ENCODE peak calls at places on chromosomes 7 and 10, in seven cellular contexts. S is EH, F is fibroblast of the aortic adventitia, N is retina, B is SW 1271, V is NCI-H345, R is H1. W is an unnamed sample.

GRCh38 chr10:120422459-120422858 is 34.6 kb upstream of the PLPP4 start:
- DNase-seq in V (no peak), S (peak), B (no peak), N (no peak), F (peak), R (peak), W (no peak)

GRCh38 chr7:54563329-54563916 is 21.2 kb downstream of the VSTM2A start:
- DNase-seq in V (peak), S (no peak), R (no peak), N (peak), B (no peak), F (no peak), W (no peak)

GRCh38 chr10:71239946-71240795 is 27.8 kb downstream of the UNC5B start:
- DNase-seq in F (no peak), R (no peak), B (no peak), V (no peak), N (no peak), S (peak), W (peak)

GRCh38 chr7:90232440-90232839 is 12.5 kb upstream of the CFAP69 start:
- DNase-seq in R (no peak), V (no peak), B (no peak), F (no peak), N (no peak), S (no peak), W (no peak)

GRCh38 chr10:77163670-77164348 is 473.8 kb downstream of the KCNMA1 start:
- DNase-seq in V (no peak), R (no peak), N (peak), S (peak), F (peak), B (peak), W (peak)

GRCh38 chr10:61765176-61766087 is 102.7 kb downstream of the CABCOCO1 start:
- DNase-seq in R (no peak), B (no peak), V (no peak), N (no peak), F (no peak), S (no peak), W (no peak)

GRCh38 chr10:63431962-63432797 is 33.6 kb downstream of the JMJD1C start:
- DNase-seq in R (no peak), V (no peak), B (no peak), F (peak), N (no peak), S (peak), W (no peak)

GRCh38 chr10:14606633-14607032 is 168.1 kb downstream of the FAM107B start:
- DNase-seq in V (no peak), R (no peak), B (no peak), S (no peak), N (no peak), F (no peak), W (no peak)

GRCh38 chr10:112265745-112266144 is 17.5 kb upstream of the TECTB start:
- DNase-seq in S (no peak), N (no peak), R (no peak), B (no peak), F (peak), V (no peak), W (no peak)

GRCh38 chr10:29297678-29298077 is 8.8 kb downstream of the LYZL1 start:
- DNase-seq in S (no peak), R (no peak), B (no peak), N (no peak), V (no peak), F (no peak), W (no peak)

GRCh38 chr10:17038627-17039026 is 91.0 kb downstream of the CUBN start:
- DNase-seq in S (peak), R (no peak), F (peak), V (no peak), N (no peak), B (no peak), W (no peak)

GRCh38 chr7:153529100-153529499 is 523.1 kb upstream of the DPP6 start:
- DNase-seq in V (no peak), S (no peak), B (no peak), F (no peak), N (no peak), R (no peak), W (no peak)

GRCh38 chr7:116812905-116813304 is 49.5 kb upstream of the CAPZA2 start:
- DNase-seq in N (no peak), V (no peak), B (no peak), R (no peak), F (no peak), S (peak), W (no peak)

GRCh38 chr7:35754741-35755140 is 46.1 kb upstream of the SEPTIN7 start:
- DNase-seq in R (no peak), F (peak), V (no peak), B (no peak), S (peak), N (no peak), W (no peak)

GRCh38 chr7:136026209-136026608 is 49.0 kb upstream of the MTPN start:
- DNase-seq in B (no peak), N (no peak), S (no peak), R (no peak), F (no peak), V (no peak), W (no peak)

GRCh38 chr10:88127766-88128165 is 264.3 kb downstream of the PTEN start:
- DNase-seq in S (no peak), F (no peak), N (no peak), R (no peak), V (no peak), B (no peak), W (no peak)

GRCh38 chr7:29839302-29839701 is 33.0 kb downstream of the WIPF3 start:
- DNase-seq in F (peak), N (no peak), S (peak), R (no peak), V (no peak), B (peak), W (no peak)

GRCh38 chr7:30510124-30511074 is 5.8 kb upstream of the GGCT start:
- DNase-seq in S (peak), F (peak), R (no peak), V (no peak), B (peak), N (no peak), W (peak)

GRCh38 chr10:24951201-24952145 is 933 bp downstream of the PRTFDC1 start:
- DNase-seq in V (peak), F (peak), R (peak), B (peak), S (peak), N (peak), W (peak)

GRCh38 chr7:132418840-132419239 is 157.4 kb downstream of the PLXNA4 start:
- DNase-seq in F (no peak), R (no peak), V (no peak), N (no peak), S (no peak), B (no peak), W (no peak)

GRCh38 chr10:85995791-85996190 is 370.8 kb downstream of the GRID1 start:
- DNase-seq in R (no peak), V (peak), B (peak), S (peak), N (peak), F (no peak), W (no peak)

GRCh38 chr7:30841025-30841735 is 70.0 kb downstream of the MINDY4 start:
- DNase-seq in B (no peak), S (no peak), N (no peak), F (no peak), V (no peak), R (no peak), W (no peak)

GRCh38 chr7:105654994-105655900 is 74.0 kb upstream of the EFCAB10 start:
- DNase-seq in N (peak), S (peak), B (no peak), V (no peak), R (no peak), F (peak), W (no peak)

GRCh38 chr7:94396606-94397005 is 1.9 kb downstream of the COL1A2 start:
- DNase-seq in N (no peak), V (no peak), S (peak), F (peak), B (no peak), R (no peak), W (no peak)

GRCh38 chr10:13614530-13615332 is 28.0 kb downstream of the PRPF18 start:
- DNase-seq in B (no peak), S (peak), N (no peak), F (peak), R (no peak), V (no peak), W (peak)

GRCh38 chr7:151783958-151784575 is 92.8 kb downstream of the PRKAG2 start:
- DNase-seq in S (no peak), R (no peak), F (no peak), N (no peak), B (no peak), V (no peak), W (peak)

GRCh38 chr10:96556003-96556402 is 30.8 kb downstream of the TM9SF3 start:
- DNase-seq in B (peak), F (peak), V (peak), N (no peak), S (peak), R (no peak), W (no peak)

GRCh38 chr7:157795631-157796030 is 458.8 kb downstream of the DNAJB6 start:
- DNase-seq in S (no peak), V (peak), F (no peak), B (no peak), R (no peak), N (no peak), W (no peak)

GRCh38 chr7:45975367-45975766 is 54.3 kb upstream of the IGFBP3 start:
- DNase-seq in V (no peak), B (no peak), F (peak), S (no peak), R (no peak), N (no peak), W (no peak)

GRCh38 chr10:73878365-73878764 is 4.0 kb upstream of the CAMK2G start:
- DNase-seq in B (no peak), S (no peak), N (no peak), V (no peak), R (no peak), F (no peak), W (no peak)

GRCh38 chr7:32500922-32501341 is 5.6 kb downstream of the AVL9 start:
- DNase-seq in S (peak), B (no peak), N (no peak), F (peak), V (no peak), R (no peak), W (no peak)

GRCh38 chr10:46556515-46557318 is at the start of gene GPRIN2:
- DNase-seq in B (no peak), R (peak), S (no peak), V (peak), F (no peak), N (peak), W (peak)

GRCh38 chr7:137774793-137775201 is 72.0 kb downstream of the DGKI start:
- DNase-seq in S (peak), F (peak), R (no peak), N (no peak), B (no peak), V (no peak), W (no peak)

GRCh38 chr10:111439034-111439842 is 362.4 kb downstream of the ADRA2A start:
- DNase-seq in F (no peak), R (no peak), V (no peak), B (no peak), S (no peak), N (no peak), W (no peak)

GRCh38 chr10:110326351-110327032 is 21.8 kb upstream of the SMNDC1 start:
- DNase-seq in V (no peak), F (peak), R (no peak), S (peak), B (peak), N (no peak), W (no peak)

GRCh38 chr10:82041018-82041417 is 166.0 kb downstream of the NRG3 start:
- DNase-seq in R (peak), F (no peak), S (no peak), V (no peak), B (no peak), N (no peak), W (no peak)

GRCh38 chr7:96629884-96630283 is 79.8 kb downstream of the SEM1 start:
- DNase-seq in R (no peak), V (no peak), N (no peak), B (no peak), F (no peak), S (no peak), W (no peak)

GRCh38 chr10:20888620-20889337 is 8.3 kb downstream of the NEBL start:
- DNase-seq in R (no peak), B (no peak), F (no peak), V (no peak), S (no peak), N (no peak), W (no peak)

GRCh38 chr10:62916157-62916603 is 100.0 kb upstream of the EGR2 start:
- DNase-seq in V (no peak), R (no peak), B (no peak), N (no peak), F (peak), S (peak), W (no peak)

W was measured in glutamatergic neuron.